ENCODE peak calls at places on chromosomes 7 and 10, in ten cellular contexts. One of them, this sample, is unnamed.

GRCh38 chr7:156192921-156193320 is 380.7 kb upstream of the SHH start:
- DNase-seq in breast epithelium: no peak
- DNase-seq in GM23248: peak; percentile 1
- DNase-seq in sigmoid colon: no peak
- DNase-seq in Panc1: no peak
- DNase-seq in lower lobe of right lung: no peak
- DNase-seq in mesenchymal stem cell: no peak
- DNase-seq in left ventricle myocardium inferior: no peak
- DNase-seq in naive thymus-derived CD4-positive, alpha-beta T cell: no peak
- DNase-seq in CD4-positive, CD25-positive, alpha-beta regulatory T cell: no peak
- DNase-seq in this sample: no peak

GRCh38 chr7:108066486-108066885 is 63.5 kb upstream of the LAMB1 start:
- DNase-seq in left ventricle myocardium inferior: no peak
- DNase-seq in CD4-positive, CD25-positive, alpha-beta regulatory T cell: no peak
- DNase-seq in naive thymus-derived CD4-positive, alpha-beta T cell: no peak
- DNase-seq in mesenchymal stem cell: no peak
- DNase-seq in sigmoid colon: no peak
- DNase-seq in breast epithelium: no peak
- DNase-seq in Panc1: no peak
- DNase-seq in lower lobe of right lung: no peak
- DNase-seq in GM23248: peak; percentile 44
- DNase-seq in this sample: no peak

GRCh38 chr7:101594790-101595189 is 34.3 kb downstream of the MYL10 start:
- DNase-seq in CD4-positive, CD25-positive, alpha-beta regulatory T cell: no peak
- DNase-seq in breast epithelium: no peak
- DNase-seq in sigmoid colon: no peak
- DNase-seq in naive thymus-derived CD4-positive, alpha-beta T cell: no peak
- DNase-seq in GM23248: no peak
- DNase-seq in left ventricle myocardium inferior: no peak
- DNase-seq in lower lobe of right lung: no peak
- DNase-seq in Panc1: no peak
- DNase-seq in mesenchymal stem cell: no peak
- DNase-seq in this sample: no peak

GRCh38 chr10:128859738-128860386 is 607.2 kb upstream of the MGMT start:
- DNase-seq in sigmoid colon: no peak
- DNase-seq in lower lobe of right lung: no peak
- DNase-seq in naive thymus-derived CD4-positive, alpha-beta T cell: no peak
- DNase-seq in breast epithelium: no peak
- DNase-seq in left ventricle myocardium inferior: no peak
- DNase-seq in CD4-positive, CD25-positive, alpha-beta regulatory T cell: peak; percentile 17
- DNase-seq in Panc1: peak; percentile 20
- DNase-seq in mesenchymal stem cell: no peak
- DNase-seq in GM23248: peak; percentile 51
- DNase-seq in this sample: no peak

GRCh38 chr7:119175916-119176627 is 951.6 kb downstream of the ANKRD7 start:
- DNase-seq in sigmoid colon: no peak
- DNase-seq in mesenchymal stem cell: peak; percentile 83
- DNase-seq in naive thymus-derived CD4-positive, alpha-beta T cell: no peak
- DNase-seq in left ventricle myocardium inferior: no peak
- DNase-seq in lower lobe of right lung: no peak
- DNase-seq in GM23248: peak; percentile 73
- DNase-seq in CD4-positive, CD25-positive, alpha-beta regulatory T cell: peak; percentile 49
- DNase-seq in Panc1: peak; percentile 41
- DNase-seq in breast epithelium: no peak
- DNase-seq in this sample: peak; percentile 47

GRCh38 chr10:17161788-17162187 is 32.2 kb upstream of the CUBN start:
- DNase-seq in left ventricle myocardium inferior: no peak
- DNase-seq in sigmoid colon: no peak
- DNase-seq in breast epithelium: no peak
- DNase-seq in CD4-positive, CD25-positive, alpha-beta regulatory T cell: no peak
- DNase-seq in mesenchymal stem cell: no peak
- DNase-seq in Panc1: no peak
- DNase-seq in naive thymus-derived CD4-positive, alpha-beta T cell: no peak
- DNase-seq in lower lobe of right lung: no peak
- DNase-seq in GM23248: no peak
- DNase-seq in this sample: no peak

GRCh38 chr10:79262131-79262530 is 85.1 kb upstream of the PPIF start:
- DNase-seq in GM23248: no peak
- DNase-seq in mesenchymal stem cell: no peak
- DNase-seq in lower lobe of right lung: no peak
- DNase-seq in CD4-positive, CD25-positive, alpha-beta regulatory T cell: no peak
- DNase-seq in Panc1: no peak
- DNase-seq in sigmoid colon: no peak
- DNase-seq in left ventricle myocardium inferior: no peak
- DNase-seq in naive thymus-derived CD4-positive, alpha-beta T cell: no peak
- DNase-seq in breast epithelium: no peak
- DNase-seq in this sample: no peak

GRCh38 chr7:144481863-144482262 is 78.4 kb upstream of the NOBOX start:
- DNase-seq in CD4-positive, CD25-positive, alpha-beta regulatory T cell: no peak
- DNase-seq in naive thymus-derived CD4-positive, alpha-beta T cell: no peak
- DNase-seq in GM23248: no peak
- DNase-seq in sigmoid colon: no peak
- DNase-seq in left ventricle myocardium inferior: no peak
- DNase-seq in mesenchymal stem cell: no peak
- DNase-seq in Panc1: no peak
- DNase-seq in lower lobe of right lung: no peak
- DNase-seq in breast epithelium: no peak
- DNase-seq in this sample: no peak

DNA sequence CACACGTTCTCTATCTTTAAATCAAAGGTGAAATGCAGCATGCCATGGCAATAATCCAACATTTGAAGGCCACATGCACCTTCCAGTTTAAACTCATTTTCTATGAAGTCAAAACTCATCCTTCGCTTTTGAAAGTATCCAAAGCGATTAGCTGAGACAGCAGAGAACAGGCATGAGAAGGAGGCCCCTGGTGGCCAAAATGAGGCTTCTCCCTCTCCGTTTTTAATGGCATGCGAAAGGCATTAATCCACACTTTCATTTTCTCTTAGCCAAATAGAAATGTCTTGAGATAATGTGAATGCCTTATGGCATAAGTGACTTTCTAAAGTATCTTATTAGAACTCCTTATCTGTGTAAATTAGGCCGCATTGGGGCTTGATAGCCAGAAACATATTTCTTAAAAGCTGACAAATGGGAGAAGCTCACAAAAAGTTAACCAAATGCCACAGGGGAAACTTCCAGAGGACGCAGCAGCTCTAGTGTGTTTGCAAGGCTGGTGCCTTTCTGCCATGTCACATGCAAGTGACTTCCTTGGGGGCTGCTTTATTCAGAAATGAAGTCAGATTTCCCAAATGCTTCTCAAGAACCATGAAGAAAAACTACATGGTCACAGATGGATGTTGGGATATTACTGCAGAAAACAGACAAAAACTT is 1189.6 kb downstream of the SORCS1 start:
- DNase-seq in CD4-positive, CD25-positive, alpha-beta regulatory T cell: no peak
- DNase-seq in breast epithelium: no peak
- DNase-seq in Panc1: no peak
- DNase-seq in naive thymus-derived CD4-positive, alpha-beta T cell: no peak
- DNase-seq in GM23248: peak; percentile 54
- DNase-seq in mesenchymal stem cell: no peak
- DNase-seq in lower lobe of right lung: no peak
- DNase-seq in left ventricle myocardium inferior: no peak
- DNase-seq in sigmoid colon: peak; percentile 64
- DNase-seq in this sample: no peak
- H3K4me3 ChIP-seq in CD4-positive, CD25-positive, alpha-beta regulatory T cell: no peak overlapping the region
- H3K4me3 ChIP-seq in breast epithelium: peak overlapping the region; percentile 45
- H3K4me3 ChIP-seq in Panc1: peak overlapping the region; percentile 27
- H3K4me3 ChIP-seq in naive thymus-derived CD4-positive, alpha-beta T cell: no peak overlapping the region
- H3K4me3 ChIP-seq in GM23248: peak overlapping the region; percentile 68
- H3K4me3 ChIP-seq in mesenchymal stem cell: no peak overlapping the region
- H3K4me3 ChIP-seq in lower lobe of right lung: peak overlapping the region; percentile 20
- H3K4me3 ChIP-seq in left ventricle myocardium inferior: peak overlapping the region; percentile 42
- H3K4me3 ChIP-seq in sigmoid colon: peak overlapping the region; percentile 27
- H3K4me3 ChIP-seq in this sample: no peak overlapping the region

GRCh38 chr7:98995111-98995510 is 116.8 kb downstream of the TRRAP start:
- DNase-seq in left ventricle myocardium inferior: no peak
- DNase-seq in naive thymus-derived CD4-positive, alpha-beta T cell: no peak
- DNase-seq in breast epithelium: no peak
- DNase-seq in CD4-positive, CD25-positive, alpha-beta regulatory T cell: no peak
- DNase-seq in GM23248: no peak
- DNase-seq in Panc1: no peak
- DNase-seq in mesenchymal stem cell: no peak
- DNase-seq in lower lobe of right lung: no peak
- DNase-seq in sigmoid colon: no peak
- DNase-seq in this sample: no peak

GRCh38 chr7:98996162-98996552 is 117.8 kb downstream of the TRRAP start:
- DNase-seq in naive thymus-derived CD4-positive, alpha-beta T cell: no peak
- DNase-seq in lower lobe of right lung: no peak
- DNase-seq in GM23248: no peak
- DNase-seq in mesenchymal stem cell: no peak
- DNase-seq in left ventricle myocardium inferior: no peak
- DNase-seq in sigmoid colon: no peak
- DNase-seq in breast epithelium: peak; percentile 13
- DNase-seq in Panc1: no peak
- DNase-seq in CD4-positive, CD25-positive, alpha-beta regulatory T cell: no peak
- DNase-seq in this sample: no peak

GRCh38 chr7:98997836-98998235 is 119.5 kb downstream of the TRRAP start:
- DNase-seq in Panc1: no peak
- DNase-seq in sigmoid colon: no peak
- DNase-seq in CD4-positive, CD25-positive, alpha-beta regulatory T cell: no peak
- DNase-seq in lower lobe of right lung: no peak
- DNase-seq in left ventricle myocardium inferior: no peak
- DNase-seq in mesenchymal stem cell: no peak
- DNase-seq in naive thymus-derived CD4-positive, alpha-beta T cell: no peak
- DNase-seq in breast epithelium: no peak
- DNase-seq in GM23248: peak; percentile 56
- DNase-seq in this sample: no peak

GRCh38 chr7:98994046-98994944 is 116.0 kb downstream of the TRRAP start:
- DNase-seq in mesenchymal stem cell: no peak
- DNase-seq in CD4-positive, CD25-positive, alpha-beta regulatory T cell: no peak
- DNase-seq in lower lobe of right lung: no peak
- DNase-seq in naive thymus-derived CD4-positive, alpha-beta T cell: no peak
- DNase-seq in Panc1: no peak
- DNase-seq in left ventricle myocardium inferior: no peak
- DNase-seq in sigmoid colon: no peak
- DNase-seq in GM23248: no peak
- DNase-seq in breast epithelium: no peak
- DNase-seq in this sample: no peak

DNA sequence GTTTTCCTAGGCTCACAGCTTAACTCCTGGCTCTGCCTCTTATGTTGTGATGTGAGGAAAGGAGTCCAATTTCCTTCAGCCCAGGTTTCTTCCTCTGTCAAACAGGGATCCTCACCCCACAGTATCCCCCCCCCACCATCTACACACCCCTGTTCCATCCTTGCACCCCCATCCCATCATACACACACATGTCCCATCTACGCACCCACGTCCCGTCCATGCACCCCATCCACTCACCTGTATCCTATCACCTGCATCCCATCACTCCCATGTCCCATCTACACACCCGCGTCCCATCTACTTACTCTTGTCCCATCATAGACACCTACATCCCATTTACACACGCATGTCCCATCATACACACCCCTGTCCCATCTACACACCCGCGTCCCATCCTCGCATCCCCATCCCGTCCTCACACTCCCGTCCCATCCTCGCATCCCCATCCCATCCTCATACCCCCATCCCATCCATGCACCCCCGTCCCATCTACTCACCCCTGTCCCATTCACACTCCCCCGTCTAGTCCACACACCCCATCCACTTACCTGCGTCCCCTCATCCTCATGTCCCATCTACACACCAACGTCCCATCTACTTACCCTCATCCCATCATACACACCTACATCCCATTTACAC is 117.3 kb downstream of the TRRAP start:
- DNase-seq in CD4-positive, CD25-positive, alpha-beta regulatory T cell: no peak
- DNase-seq in lower lobe of right lung: no peak
- DNase-seq in sigmoid colon: no peak
- DNase-seq in GM23248: no peak
- DNase-seq in breast epithelium: no peak
- DNase-seq in left ventricle myocardium inferior: no peak
- DNase-seq in Panc1: no peak
- DNase-seq in mesenchymal stem cell: no peak
- DNase-seq in naive thymus-derived CD4-positive, alpha-beta T cell: no peak
- DNase-seq in this sample: no peak
- H3K36me3 ChIP-seq in CD4-positive, CD25-positive, alpha-beta regulatory T cell: peaks cover 94% of the 10 kb centered on the region
- H3K36me3 ChIP-seq in lower lobe of right lung: peaks cover 95% of the 10 kb centered on the region
- H3K36me3 ChIP-seq in sigmoid colon: peaks cover 35% of the 10 kb centered on the region
- H3K36me3 ChIP-seq in GM23248: peaks cover 46% of the 10 kb centered on the region
- H3K36me3 ChIP-seq in breast epithelium: peaks cover 28% of the 10 kb centered on the region
- H3K36me3 ChIP-seq in left ventricle myocardium inferior: peaks cover 94% of the 10 kb centered on the region
- H3K36me3 ChIP-seq in Panc1: peaks cover 17% of the 10 kb centered on the region
- H3K36me3 ChIP-seq in mesenchymal stem cell: peaks cover 60% of the 10 kb centered on the region
- H3K36me3 ChIP-seq in naive thymus-derived CD4-positive, alpha-beta T cell: peaks cover 8% of the 10 kb centered on the region
- H3K36me3 ChIP-seq in this sample: peaks cover 53% of the 10 kb centered on the region

GRCh38 chr7:114083714-114084113 is 164.9 kb upstream of the PPP1R3A start:
- DNase-seq in sigmoid colon: no peak
- DNase-seq in left ventricle myocardium inferior: no peak
- DNase-seq in Panc1: no peak
- DNase-seq in naive thymus-derived CD4-positive, alpha-beta T cell: no peak
- DNase-seq in CD4-positive, CD25-positive, alpha-beta regulatory T cell: no peak
- DNase-seq in mesenchymal stem cell: peak; percentile 13
- DNase-seq in breast epithelium: no peak
- DNase-seq in lower lobe of right lung: no peak
- DNase-seq in GM23248: no peak
- DNase-seq in this sample: no peak
- H3K4me3 ChIP-seq in sigmoid colon: peak overlapping the region; percentile 81
- H3K4me3 ChIP-seq in left ventricle myocardium inferior: peak overlapping the region; percentile 74
- H3K4me3 ChIP-seq in Panc1: no peak overlapping the region
- H3K4me3 ChIP-seq in naive thymus-derived CD4-positive, alpha-beta T cell: no peak overlapping the region
- H3K4me3 ChIP-seq in CD4-positive, CD25-positive, alpha-beta regulatory T cell: no peak overlapping the region
- H3K4me3 ChIP-seq in mesenchymal stem cell: peak overlapping the region; percentile 54
- H3K4me3 ChIP-seq in breast epithelium: peak overlapping the region; percentile 73
- H3K4me3 ChIP-seq in lower lobe of right lung: peak overlapping the region; percentile 58
- H3K4me3 ChIP-seq in GM23248: no peak overlapping the region
- H3K4me3 ChIP-seq in this sample: no peak overlapping the region

GRCh38 chr7:44846816-44847508 is 925 bp downstream of the H2AZ2 start:
- DNase-seq in sigmoid colon: no peak
- DNase-seq in breast epithelium: no peak
- DNase-seq in left ventricle myocardium inferior: no peak
- DNase-seq in Panc1: no peak
- DNase-seq in GM23248: no peak
- DNase-seq in CD4-positive, CD25-positive, alpha-beta regulatory T cell: no peak
- DNase-seq in naive thymus-derived CD4-positive, alpha-beta T cell: no peak
- DNase-seq in lower lobe of right lung: no peak
- DNase-seq in mesenchymal stem cell: no peak
- DNase-seq in this sample: no peak

GRCh38 chr7:44847509-44847919 is 373 bp downstream of the H2AZ2 start:
- DNase-seq in lower lobe of right lung: peak; percentile 91
- DNase-seq in naive thymus-derived CD4-positive, alpha-beta T cell: peak; percentile 89
- DNase-seq in mesenchymal stem cell: peak; percentile 91
- DNase-seq in sigmoid colon: peak; percentile 94
- DNase-seq in CD4-positive, CD25-positive, alpha-beta regulatory T cell: peak; percentile 92
- DNase-seq in left ventricle myocardium inferior: peak; percentile 88
- DNase-seq in breast epithelium: peak; percentile 88
- DNase-seq in GM23248: peak; percentile 93
- DNase-seq in Panc1: peak; percentile 72
- DNase-seq in this sample: peak; percentile 87

GRCh38 chr7:44847920-44848634 is at the start of gene H2AZ2:
- DNase-seq in sigmoid colon: peak; percentile 100
- DNase-seq in lower lobe of right lung: peak; percentile 100
- DNase-seq in mesenchymal stem cell: peak; percentile 100
- DNase-seq in naive thymus-derived CD4-positive, alpha-beta T cell: peak; percentile 99
- DNase-seq in Panc1: peak; percentile 100
- DNase-seq in left ventricle myocardium inferior: peak; percentile 100
- DNase-seq in GM23248: peak; percentile 100
- DNase-seq in CD4-positive, CD25-positive, alpha-beta regulatory T cell: peak; percentile 100
- DNase-seq in breast epithelium: peak; percentile 100
- DNase-seq in this sample: peak; percentile 99

GRCh38 chr7:44849277-44850210 is 1.7 kb upstream of the H2AZ2 start:
- DNase-seq in lower lobe of right lung: no peak
- DNase-seq in CD4-positive, CD25-positive, alpha-beta regulatory T cell: no peak
- DNase-seq in GM23248: peak; percentile 47
- DNase-seq in breast epithelium: no peak
- DNase-seq in mesenchymal stem cell: no peak
- DNase-seq in naive thymus-derived CD4-positive, alpha-beta T cell: no peak
- DNase-seq in sigmoid colon: no peak
- DNase-seq in left ventricle myocardium inferior: no peak
- DNase-seq in Panc1: no peak
- DNase-seq in this sample: peak; percentile 80

DNA sequence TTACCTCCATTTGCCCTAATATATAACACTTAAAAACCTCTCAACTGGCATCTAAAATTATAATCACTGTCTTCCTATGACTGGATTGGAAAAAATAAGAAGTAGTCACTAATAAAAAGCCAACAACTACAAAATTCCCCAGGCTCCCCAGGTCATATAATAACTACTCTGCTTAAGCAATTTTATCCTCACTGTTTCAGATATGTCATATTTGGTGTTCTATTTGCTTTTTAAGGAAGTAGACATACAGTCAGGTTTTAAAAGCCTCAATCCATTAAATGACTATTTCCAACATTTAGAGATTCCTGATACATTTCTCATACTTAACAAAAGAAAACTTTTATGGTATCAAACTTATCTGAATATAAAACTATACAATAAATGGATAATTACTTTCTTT is 2.4 kb downstream of the H2AZ2 start:
- DNase-seq in GM23248: peak; percentile 13
- DNase-seq in left ventricle myocardium inferior: no peak
- DNase-seq in breast epithelium: no peak
- DNase-seq in lower lobe of right lung: no peak
- DNase-seq in CD4-positive, CD25-positive, alpha-beta regulatory T cell: no peak
- DNase-seq in mesenchymal stem cell: no peak
- DNase-seq in Panc1: no peak
- DNase-seq in naive thymus-derived CD4-positive, alpha-beta T cell: no peak
- DNase-seq in sigmoid colon: no peak
- DNase-seq in this sample: no peak
- H3K36me3 ChIP-seq in GM23248: no peaks in the 10 kb centered on the region
- H3K36me3 ChIP-seq in left ventricle myocardium inferior: peaks cover 29% of the 10 kb centered on the region
- H3K36me3 ChIP-seq in breast epithelium: no peaks in the 10 kb centered on the region
- H3K36me3 ChIP-seq in lower lobe of right lung: peaks cover 7% of the 10 kb centered on the region
- H3K36me3 ChIP-seq in CD4-positive, CD25-positive, alpha-beta regulatory T cell: peaks cover 18% of the 10 kb centered on the region
- H3K36me3 ChIP-seq in mesenchymal stem cell: peaks cover 3% of the 10 kb centered on the region
- H3K36me3 ChIP-seq in Panc1: peaks cover 12% of the 10 kb centered on the region
- H3K36me3 ChIP-seq in naive thymus-derived CD4-positive, alpha-beta T cell: no peaks in the 10 kb centered on the region
- H3K36me3 ChIP-seq in sigmoid colon: no peaks in the 10 kb centered on the region
- H3K36me3 ChIP-seq in this sample: no peaks in the 10 kb centered on the region